ENCODE peak calls at places on chromosomes 7 and 10, in four cellular contexts. C is uterus, E is gastrocnemius medialis, Y is heart left ventricle. T is an unnamed sample.
A peak's percentile ranks its signal among the peaks of the same experiment; 100 is the strongest.

GRCh38 chr10:130231211-130231850 is 95.1 kb downstream of the GLRX3 start:
- DNase-seq in C (no peak), Y (no peak), E (no peak), T (no peak)

GRCh38 chr10:121655254-121656142 is 57.3 kb upstream of the FGFR2 start:
- DNase-seq in E (no peak), Y (no peak), C (no peak), T (no peak)

GRCh38 chr7:82044497-82045080 is 274.7 kb upstream of the HGF start:
- DNase-seq in E (no peak), Y (peak; percentile 36), C (no peak), T (no peak)

GRCh38 chr10:6305762-6306321 is 103.1 kb downstream of the PFKFB3 start:
- DNase-seq in C (no peak), E (no peak), Y (no peak), T (no peak)

GRCh38 chr7:37095122-37095521 is 353.5 kb downstream of the ELMO1 start:
- DNase-seq in Y (no peak), C (no peak), E (no peak), T (no peak)

GRCh38 chr10:102764340-102765257 is 20.9 kb downstream of the WBP1L start:
- DNase-seq in E (no peak), Y (no peak), C (peak; percentile 70), T (no peak)

GRCh38 chr7:47724335-47724982 is 142.5 kb upstream of the TNS3 start:
- DNase-seq in Y (peak; percentile 12), C (no peak), E (no peak), T (no peak)

GRCh38 chr10:131086511-131086910 is 225.0 kb downstream of the TCERG1L start:
- DNase-seq in C (no peak), E (no peak), Y (no peak), T (no peak)

GRCh38 chr10:92239600-92240288 is 51.1 kb downstream of the CPEB3 start:
- DNase-seq in Y (peak; percentile 50), C (peak; percentile 58), E (peak; percentile 37), T (peak; percentile 58)

GRCh38 chr10:113031147-113031546 is 81.1 kb downstream of the TCF7L2 start:
- DNase-seq in Y (no peak), C (no peak), E (no peak), T (no peak)

GRCh38 chr7:105619590-105619989 is 38.3 kb upstream of the EFCAB10 start:
- DNase-seq in E (no peak), Y (no peak), C (no peak), T (no peak)

GRCh38 chr7:117132385-117133120 is 179.3 kb downstream of the ST7 start:
- DNase-seq in Y (no peak), C (no peak), E (no peak), T (no peak)

GRCh38 chr10:61822096-61822495 is 79.4 kb upstream of the ARID5B start:
- DNase-seq in Y (no peak), E (no peak), C (no peak), T (no peak)

GRCh38 chr10:49592726-49593563 is 17.2 kb upstream of the SLC18A3 start:
- DNase-seq in C (no peak), Y (peak; percentile 41), E (no peak), T (peak; percentile 38)

GRCh38 chr10:130470286-130470685 is 334.1 kb downstream of the GLRX3 start:
- DNase-seq in C (no peak), E (no peak), Y (no peak), T (no peak)

GRCh38 chr7:123569352-123569999 is 11.9 kb upstream of the NDUFA5 start:
- DNase-seq in E (no peak), Y (no peak), C (no peak), T (no peak)

GRCh38 chr10:25747038-25747437 is 187.0 kb upstream of the MYO3A start:
- DNase-seq in E (no peak), C (no peak), Y (no peak), T (no peak)

GRCh38 chr10:1365540-1366082 is 309.4 kb downstream of the WDR37 start:
- DNase-seq in Y (no peak), C (no peak), E (no peak), T (no peak)

GRCh38 chr10:20694296-20694695 is 202.8 kb downstream of the NEBL start:
- DNase-seq in E (no peak), Y (no peak), C (no peak), T (no peak)

GRCh38 chr7:41134242-41134872 is 568.5 kb downstream of the INHBA start:
- DNase-seq in C (no peak), Y (no peak), E (no peak), T (no peak)

GRCh38 chr10:30436200-30436599 is 2.2 kb downstream of the MAP3K8 start:
- DNase-seq in C (peak; percentile 43), Y (no peak), E (no peak), T (no peak)
- TF ChIP-seq POLR2A in C (no peak), Y (no peak), E (no peak), T (no peak)

GRCh38 chr10:59323036-59323459 is 39.3 kb downstream of the FAM13C start:
- DNase-seq in E (peak; percentile 92), Y (no peak), C (no peak), T (no peak)
- H3K27ac ChIP-seq in E (peak overlapping the region; percentile 95), Y (no peak overlapping the region), C (no peak overlapping the region), T (no peak overlapping the region)

DNA sequence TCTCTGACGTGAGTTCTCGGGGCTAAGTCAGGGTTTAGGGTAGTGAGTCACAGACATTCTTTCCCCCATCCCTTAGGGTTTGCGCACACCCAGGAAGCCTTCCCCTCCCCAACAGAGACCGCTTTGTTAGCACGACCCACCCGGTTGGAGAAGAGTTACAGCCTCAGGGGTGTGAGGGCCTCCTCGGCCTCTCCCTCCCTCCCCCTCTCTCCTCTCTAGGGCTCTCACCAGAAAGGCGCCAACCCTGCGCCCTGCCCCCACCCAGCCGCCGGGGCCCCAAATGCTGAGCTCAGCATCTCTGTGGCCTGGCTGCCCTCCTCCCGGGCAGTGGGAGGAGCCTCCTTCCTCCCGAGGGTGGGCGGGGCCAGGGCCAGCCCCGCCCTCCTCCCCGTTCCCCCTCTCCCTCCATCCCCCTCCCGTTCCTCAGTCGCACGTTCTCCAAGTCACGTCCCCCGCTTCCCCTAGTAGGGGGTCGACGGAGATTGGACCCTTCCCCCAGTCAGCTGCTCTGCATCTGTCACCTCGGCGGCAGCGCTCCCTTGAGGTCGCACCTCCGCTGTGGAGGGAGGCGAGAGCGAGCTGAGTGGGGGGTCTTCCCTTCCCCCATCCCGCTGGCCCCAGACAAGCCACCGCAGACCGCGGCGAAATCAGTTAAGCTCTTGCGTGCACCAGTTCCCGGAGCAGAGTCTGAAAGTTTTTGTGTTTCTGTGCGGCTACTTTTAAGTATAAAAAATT is 13.0 kb upstream of the DDIT4 start:
- DNase-seq in Y (peak; percentile 85), E (peak; percentile 89), C (peak; percentile 91), T (peak; percentile 95)
- H3K4me1 ChIP-seq in Y (peaks cover 58% of the 10 kb centered on the region), E (peaks cover 52% of the 10 kb centered on the region), C (peaks cover 24% of the 10 kb centered on the region), T (peaks cover 61% of the 10 kb centered on the region)

GRCh38 chr7:100847360-100847759 is 5.2 kb upstream of the SLC12A9 start:
- DNase-seq in E (no peak), Y (no peak), C (no peak), T (no peak)

GRCh38 chr7:100855515-100855914 is 3.0 kb downstream of the SLC12A9 start:
- DNase-seq in Y (no peak), C (no peak), E (no peak), T (no peak)

GRCh38 chr7:100854146-100854895 is 1.8 kb downstream of the SLC12A9 start:
- DNase-seq in E (no peak), Y (no peak), C (no peak), T (no peak)

GRCh38 chr7:100856871-100857282 is 4.4 kb downstream of the SLC12A9 start:
- DNase-seq in C (no peak), E (no peak), Y (no peak), T (no peak)

DNA sequence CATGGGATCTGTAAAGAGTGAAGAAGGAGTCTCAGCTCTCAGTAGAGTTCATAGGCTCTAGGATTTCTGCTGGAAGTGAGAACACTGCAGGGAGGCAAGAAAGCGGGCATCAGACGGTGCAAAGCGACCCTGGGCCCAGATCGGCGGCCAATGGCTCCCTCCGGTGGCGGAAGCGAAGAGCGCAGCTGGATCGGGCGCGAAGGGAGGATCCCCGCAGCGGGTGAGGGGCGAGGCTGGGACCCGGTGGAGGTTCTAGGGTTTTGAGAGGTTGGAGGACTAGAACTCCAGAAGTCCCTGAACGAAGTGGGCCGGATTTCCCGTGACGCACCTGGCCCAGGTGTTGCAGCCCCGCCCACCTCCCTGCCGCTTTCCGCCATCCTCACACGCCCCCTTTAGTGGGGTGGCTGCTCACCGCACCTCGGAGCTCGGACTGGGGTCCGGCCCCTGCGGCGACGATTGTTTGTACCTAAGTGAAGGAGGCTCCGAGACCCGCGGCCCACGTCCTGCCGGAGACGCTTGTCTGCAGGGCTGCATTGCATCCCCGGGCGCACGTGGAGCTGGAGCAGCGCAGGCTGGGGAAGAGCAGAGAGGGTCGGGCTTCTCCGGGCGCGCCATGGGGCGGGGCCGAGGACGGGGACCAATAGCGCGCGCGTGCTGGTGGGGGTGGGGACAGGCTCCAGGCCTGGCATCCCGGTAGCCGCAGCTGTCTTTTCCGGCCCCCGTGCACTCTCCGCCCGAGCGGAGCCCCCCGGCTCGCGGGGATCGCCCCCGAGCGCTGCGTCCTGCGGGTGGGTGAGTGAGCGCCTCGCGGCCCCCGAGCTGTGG is at the start of gene SLC12A9:
- DNase-seq in Y (peak; percentile 92), E (peak; percentile 76), C (peak; percentile 91), T (peak; percentile 90)
- TF ChIP-seq POLR2A in Y (peak; percentile 63), E (peak; percentile 22), C (peak; percentile 38), T (peak; percentile 13)

DNA sequence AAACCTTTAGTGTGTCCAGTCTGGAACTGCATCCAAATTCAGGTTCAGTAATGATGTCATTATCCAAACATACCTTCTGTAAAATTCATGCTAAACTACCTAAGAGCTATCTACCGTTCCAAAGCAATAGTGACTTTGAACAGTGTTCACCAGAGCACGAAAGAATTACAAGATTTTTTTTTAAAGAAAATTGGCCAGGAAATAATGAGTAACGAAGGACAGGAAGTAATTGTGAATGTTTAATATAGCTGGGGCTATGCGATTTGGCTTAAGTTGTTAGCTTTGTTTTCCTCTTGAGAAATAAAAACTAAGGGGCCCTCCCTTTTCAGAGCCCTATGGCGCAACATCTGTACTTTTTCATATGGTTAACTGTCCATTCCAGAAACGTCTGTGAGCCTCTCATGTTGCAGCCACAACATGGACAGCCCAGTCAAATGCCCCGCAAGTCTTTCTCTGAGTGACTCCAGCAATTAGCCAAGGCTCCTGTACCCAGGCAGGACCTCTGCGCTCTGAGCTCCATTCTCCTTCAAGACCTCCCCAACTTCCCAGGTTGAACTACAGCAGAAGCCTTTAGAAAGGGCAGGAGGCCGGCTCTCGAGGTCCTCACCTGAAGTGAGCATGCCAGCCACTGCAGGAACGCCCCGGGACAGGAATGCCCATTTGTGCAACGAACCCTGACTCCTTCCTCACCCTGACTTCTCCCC is 622 bp upstream of the FAS start:
- DNase-seq in Y (no peak), E (peak; percentile 43), C (peak; percentile 64), T (no peak)
- H3K27ac ChIP-seq in Y (peak overlapping the region; percentile 91), E (peak overlapping the region; percentile 87), C (peak overlapping the region; percentile 99), T (peak overlapping the region; percentile 98)

T was measured in Peyer's patch.